ENCODE peak calls at places on chromosomes 12 and 14, in five cellular contexts. One of them, this sample, is unnamed.

GRCh38 chr14:74257078-74257987 is 18.1 kb downstream of the VSX2 start:
- DNase-seq in cardiac fibroblast: peak
- DNase-seq in mammary epithelial cell: no peak
- DNase-seq in body of pancreas: peak
- DNase-seq in choroid plexus epithelial cell: peak
- DNase-seq in this sample: no peak

GRCh38 chr14:28831126-28831525 is 64.5 kb downstream of the FOXG1 start:
- DNase-seq in mammary epithelial cell: no peak
- DNase-seq in choroid plexus epithelial cell: no peak
- DNase-seq in body of pancreas: no peak
- DNase-seq in cardiac fibroblast: no peak
- DNase-seq in this sample: no peak

GRCh38 chr14:99266181-99267178 is 5.5 kb downstream of the BCL11B start:
- DNase-seq in mammary epithelial cell: peak
- DNase-seq in choroid plexus epithelial cell: peak
- DNase-seq in cardiac fibroblast: peak
- DNase-seq in body of pancreas: peak
- DNase-seq in this sample: peak

GRCh38 chr12:11133816-11134215 is 628 bp downstream of the TAS2R30 start:
- DNase-seq in mammary epithelial cell: peak
- DNase-seq in choroid plexus epithelial cell: no peak
- DNase-seq in cardiac fibroblast: no peak
- DNase-seq in body of pancreas: no peak
- DNase-seq in this sample: no peak

GRCh38 chr12:86264451-86265328 is 8.5 kb upstream of the MGAT4C start:
- DNase-seq in body of pancreas: peak
- DNase-seq in mammary epithelial cell: peak
- DNase-seq in cardiac fibroblast: no peak
- DNase-seq in choroid plexus epithelial cell: no peak
- DNase-seq in this sample: no peak

GRCh38 chr14:53542692-53543091 is 389.6 kb upstream of the DDHD1 start:
- DNase-seq in cardiac fibroblast: peak
- DNase-seq in choroid plexus epithelial cell: peak
- DNase-seq in body of pancreas: peak
- DNase-seq in mammary epithelial cell: peak
- DNase-seq in this sample: peak

GRCh38 chr12:56087220-56087619 is 7.3 kb downstream of the ERBB3 start:
- DNase-seq in mammary epithelial cell: no peak
- DNase-seq in body of pancreas: peak
- DNase-seq in choroid plexus epithelial cell: no peak
- DNase-seq in cardiac fibroblast: no peak
- DNase-seq in this sample: no peak

GRCh38 chr12:108054496-108054895 is 74.6 kb upstream of the WSCD2 start:
- DNase-seq in choroid plexus epithelial cell: no peak
- DNase-seq in cardiac fibroblast: no peak
- DNase-seq in body of pancreas: no peak
- DNase-seq in mammary epithelial cell: no peak
- DNase-seq in this sample: no peak

GRCh38 chr12:117850048-117850447 is 118.7 kb downstream of the KSR2 start:
- DNase-seq in body of pancreas: peak
- DNase-seq in choroid plexus epithelial cell: peak
- DNase-seq in mammary epithelial cell: peak
- DNase-seq in cardiac fibroblast: peak
- DNase-seq in this sample: peak

GRCh38 chr12:125249066-125249824 is 184.0 kb downstream of the AACS start:
- DNase-seq in cardiac fibroblast: peak
- DNase-seq in mammary epithelial cell: no peak
- DNase-seq in body of pancreas: no peak
- DNase-seq in choroid plexus epithelial cell: no peak
- DNase-seq in this sample: no peak

GRCh38 chr12:82740129-82741000 is 53.7 kb downstream of the TMTC2 start:
- DNase-seq in choroid plexus epithelial cell: peak
- DNase-seq in cardiac fibroblast: peak
- DNase-seq in mammary epithelial cell: peak
- DNase-seq in body of pancreas: no peak
- DNase-seq in this sample: peak

GRCh38 chr14:68926236-68926635 is 52.9 kb downstream of the ACTN1 start:
- DNase-seq in cardiac fibroblast: peak
- DNase-seq in choroid plexus epithelial cell: no peak
- DNase-seq in mammary epithelial cell: no peak
- DNase-seq in body of pancreas: no peak
- DNase-seq in this sample: no peak
- TF ChIP-seq CTCF in cardiac fibroblast: peak
- TF ChIP-seq CTCF in choroid plexus epithelial cell: peak
- TF ChIP-seq CTCF in mammary epithelial cell: peak
- TF ChIP-seq CTCF in body of pancreas: no peak
- TF ChIP-seq CTCF in this sample: peak

DNA sequence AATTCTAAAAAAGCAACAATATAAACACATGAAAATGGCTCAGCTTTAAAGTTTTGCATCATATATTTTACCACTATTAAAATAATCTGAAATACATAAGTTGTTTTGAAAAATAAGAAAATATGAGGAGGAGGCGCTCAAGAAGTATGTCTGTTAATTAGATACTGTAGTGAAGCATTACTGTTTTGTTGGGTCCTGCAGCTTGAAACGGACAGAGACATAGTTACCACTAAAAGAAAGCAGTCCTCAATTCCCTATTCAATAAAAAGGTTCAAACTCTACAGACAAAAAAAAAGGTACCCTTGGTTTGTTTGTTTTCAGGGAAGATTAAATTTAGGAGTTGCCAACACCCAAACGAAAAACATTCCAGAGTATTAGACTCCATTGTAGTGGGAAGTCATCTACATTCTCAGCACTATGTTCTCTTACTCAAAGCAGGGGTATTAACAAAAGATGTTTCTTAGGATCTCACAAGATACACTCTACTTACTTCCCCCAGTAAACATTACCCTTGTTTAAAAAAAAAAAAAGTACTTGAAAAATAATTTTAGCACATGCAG is 3.0 kb downstream of the PAWR start:
- DNase-seq in mammary epithelial cell: peak
- DNase-seq in body of pancreas: no peak
- DNase-seq in choroid plexus epithelial cell: no peak
- DNase-seq in cardiac fibroblast: peak
- DNase-seq in this sample: no peak
- H3K4me3 ChIP-seq in mammary epithelial cell: peak
- H3K4me3 ChIP-seq in body of pancreas: no peak
- H3K4me3 ChIP-seq in choroid plexus epithelial cell: peak
- H3K4me3 ChIP-seq in cardiac fibroblast: peak
- H3K4me3 ChIP-seq in this sample: peak

GRCh38 chr14:96413526-96413925 is 21.6 kb downstream of the AK7 start:
- DNase-seq in choroid plexus epithelial cell: no peak
- DNase-seq in cardiac fibroblast: no peak
- DNase-seq in body of pancreas: no peak
- DNase-seq in mammary epithelial cell: no peak
- DNase-seq in this sample: no peak

GRCh38 chr14:96415559-96415958 is 23.6 kb downstream of the AK7 start:
- DNase-seq in cardiac fibroblast: no peak
- DNase-seq in body of pancreas: no peak
- DNase-seq in choroid plexus epithelial cell: no peak
- DNase-seq in mammary epithelial cell: no peak
- DNase-seq in this sample: no peak

GRCh38 chr14:96421236-96421635 is 29.3 kb downstream of the AK7 start:
- DNase-seq in choroid plexus epithelial cell: no peak
- DNase-seq in cardiac fibroblast: peak
- DNase-seq in body of pancreas: no peak
- DNase-seq in mammary epithelial cell: no peak
- DNase-seq in this sample: no peak

GRCh38 chr14:96417254-96417653 is 25.3 kb downstream of the AK7 start:
- DNase-seq in cardiac fibroblast: no peak
- DNase-seq in body of pancreas: no peak
- DNase-seq in mammary epithelial cell: no peak
- DNase-seq in choroid plexus epithelial cell: no peak
- DNase-seq in this sample: no peak

DNA sequence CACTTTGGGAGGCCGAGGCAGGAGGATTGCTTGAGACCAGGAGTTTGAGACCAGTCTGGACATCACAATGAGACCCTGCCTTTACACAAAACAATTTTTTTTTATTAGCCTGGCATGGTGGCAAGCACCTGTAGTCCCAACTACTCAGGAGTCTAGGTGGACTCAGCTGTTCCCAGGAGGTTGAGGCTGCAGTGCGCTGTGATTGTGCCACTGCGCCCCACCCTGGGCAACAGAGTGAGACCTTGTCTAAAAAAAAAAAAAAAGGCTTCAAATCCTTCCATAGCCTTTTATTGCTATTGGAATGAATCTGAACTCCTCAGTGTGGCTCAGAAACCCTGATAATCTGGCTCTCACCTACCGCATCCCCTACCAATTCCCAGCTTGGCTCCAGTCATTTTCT is 26.1 kb downstream of the AK7 start:
- DNase-seq in body of pancreas: no peak
- DNase-seq in mammary epithelial cell: no peak
- DNase-seq in choroid plexus epithelial cell: no peak
- DNase-seq in cardiac fibroblast: no peak
- DNase-seq in this sample: no peak
- TF ChIP-seq CTCF in body of pancreas: no peak
- TF ChIP-seq CTCF in mammary epithelial cell: no peak
- TF ChIP-seq CTCF in choroid plexus epithelial cell: no peak
- TF ChIP-seq CTCF in cardiac fibroblast: no peak
- TF ChIP-seq CTCF in this sample: no peak

GRCh38 chr14:77181124-77181602 is 435 bp upstream of the TMEM63C start:
- DNase-seq in cardiac fibroblast: no peak
- DNase-seq in mammary epithelial cell: no peak
- DNase-seq in choroid plexus epithelial cell: no peak
- DNase-seq in body of pancreas: no peak
- DNase-seq in this sample: no peak
- H3K4me3 ChIP-seq in cardiac fibroblast: no peak
- H3K4me3 ChIP-seq in mammary epithelial cell: peak
- H3K4me3 ChIP-seq in choroid plexus epithelial cell: no peak
- H3K4me3 ChIP-seq in body of pancreas: no peak
- H3K4me3 ChIP-seq in this sample: no peak

This sample was measured in brain microvascular endothelial cell.